ENCODE peak calls at places on chromosomes 16 and 17, in five cellular contexts. A is cardiac muscle cell; Q is lower lobe of right lung; L is CD14-positive monocyte; C is CD4-positive, alpha-beta T cell. V is an unnamed sample.
A peak's percentile ranks its signal among the peaks of the same experiment; 100 is the strongest.

GRCh38 chr17:19958023-19958422 is 19.6 kb downstream of the AKAP10 start:
- DNase-seq in C (no peak), A (no peak), L (no peak), Q (no peak), V (no peak)

GRCh38 chr17:83199500-83200201 is 120.2 kb downstream of the METRNL start:
- DNase-seq in C (no peak), L (peak; percentile 91), A (no peak), Q (peak; percentile 87), V (no peak)

GRCh38 chr17:62816282-62816839 is 8.2 kb upstream of the MARCHF10 start:
- DNase-seq in A (no peak), Q (no peak), L (no peak), C (no peak), V (no peak)

GRCh38 chr17:10614536-10615155 is 42.5 kb downstream of the MYH3 start:
- DNase-seq in Q (no peak), A (peak; percentile 77), L (no peak), C (no peak), V (peak; percentile 67)

GRCh38 chr16:80150978-80151705 is 389.7 kb upstream of the DYNLRB2 start:
- DNase-seq in Q (no peak), L (no peak), A (no peak), C (no peak), V (no peak)

GRCh38 chr17:30351730-30352129 is 17.9 kb upstream of the TMIGD1 start:
- DNase-seq in Q (no peak), L (no peak), A (no peak), C (no peak), V (no peak)

GRCh38 chr16:86388976-86389375 is 121.4 kb upstream of the FOXF1 start:
- DNase-seq in Q (no peak), C (no peak), L (no peak), A (no peak), V (no peak)

GRCh38 chr16:30805370-30806169 is 18.6 kb upstream of the ZNF629 start:
- DNase-seq in L (peak; percentile 66), Q (peak; percentile 93), C (peak; percentile 43), A (peak; percentile 92), V (peak; percentile 61)

GRCh38 chr16:67216612-67217490 is 10.1 kb upstream of the TMEM208 start:
- DNase-seq in A (no peak), Q (peak; percentile 67), L (no peak), C (no peak), V (no peak)

GRCh38 chr17:74190154-74190553 is 13.3 kb upstream of the RPL38 start:
- DNase-seq in Q (no peak), A (no peak), L (no peak), C (no peak), V (peak; percentile 62)

GRCh38 chr16:56611281-56611833 is 3.0 kb downstream of the MT2A start:
- DNase-seq in A (no peak), L (no peak), Q (no peak), C (no peak), V (no peak)

GRCh38 chr16:23229714-23230113 is 47.2 kb downstream of the SCNN1G start:
- DNase-seq in A (no peak), Q (no peak), L (no peak), C (no peak), V (no peak)

GRCh38 chr16:5422643-5423496 is 325.3 kb upstream of the EEF2KMT start:
- DNase-seq in L (no peak), A (no peak), C (no peak), Q (no peak), V (no peak)

GRCh38 chr17:64778102-64778366 is 115.9 kb upstream of the SMURF2 start:
- DNase-seq in A (no peak), C (no peak), Q (no peak), L (no peak), V (no peak)

GRCh38 chr16:70665113-70665694 is 18.8 kb downstream of the IL34 start:
- DNase-seq in C (no peak), A (no peak), L (no peak), Q (no peak), V (no peak)

GRCh38 chr16:79601978-79602609 is 1.6 kb upstream of the MAF start:
- DNase-seq in C (peak; percentile 82), L (peak; percentile 62), Q (peak; percentile 66), A (peak; percentile 88), V (peak; percentile 70)

GRCh38 chr17:29549169-29549935 is 17.5 kb downstream of the ABHD15 start:
- DNase-seq in L (no peak), Q (no peak), A (no peak), C (no peak), V (peak; percentile 73)

GRCh38 chr17:31495049-31495885 is 103.8 kb downstream of the RAB11FIP4 start:
- DNase-seq in Q (no peak), L (no peak), A (no peak), C (no peak), V (no peak)

GRCh38 chr17:55114283-55114682 is 145.7 kb downstream of the STXBP4 start:
- DNase-seq in C (no peak), A (no peak), L (no peak), Q (no peak), V (no peak)

GRCh38 chr17:41967141-41967920 is 736 bp downstream of the CNP start:
- DNase-seq in Q (peak; percentile 51), A (peak; percentile 28), L (no peak), C (peak; percentile 44), V (peak; percentile 59)

GRCh38 chr16:55552621-55553020 is 13.9 kb upstream of the CAPNS2 start:
- DNase-seq in A (no peak), L (no peak), C (no peak), Q (no peak), V (no peak)

GRCh38 chr17:80822700-80823410 is 168.8 kb upstream of the CHMP6 start:
- DNase-seq in A (no peak), L (no peak), C (no peak), Q (peak; percentile 37), V (no peak)

GRCh38 chr17:62681939-62682381 is 54.5 kb downstream of the MRC2 start:
- DNase-seq in C (no peak), L (no peak), A (no peak), Q (peak; percentile 34), V (no peak)

DNA sequence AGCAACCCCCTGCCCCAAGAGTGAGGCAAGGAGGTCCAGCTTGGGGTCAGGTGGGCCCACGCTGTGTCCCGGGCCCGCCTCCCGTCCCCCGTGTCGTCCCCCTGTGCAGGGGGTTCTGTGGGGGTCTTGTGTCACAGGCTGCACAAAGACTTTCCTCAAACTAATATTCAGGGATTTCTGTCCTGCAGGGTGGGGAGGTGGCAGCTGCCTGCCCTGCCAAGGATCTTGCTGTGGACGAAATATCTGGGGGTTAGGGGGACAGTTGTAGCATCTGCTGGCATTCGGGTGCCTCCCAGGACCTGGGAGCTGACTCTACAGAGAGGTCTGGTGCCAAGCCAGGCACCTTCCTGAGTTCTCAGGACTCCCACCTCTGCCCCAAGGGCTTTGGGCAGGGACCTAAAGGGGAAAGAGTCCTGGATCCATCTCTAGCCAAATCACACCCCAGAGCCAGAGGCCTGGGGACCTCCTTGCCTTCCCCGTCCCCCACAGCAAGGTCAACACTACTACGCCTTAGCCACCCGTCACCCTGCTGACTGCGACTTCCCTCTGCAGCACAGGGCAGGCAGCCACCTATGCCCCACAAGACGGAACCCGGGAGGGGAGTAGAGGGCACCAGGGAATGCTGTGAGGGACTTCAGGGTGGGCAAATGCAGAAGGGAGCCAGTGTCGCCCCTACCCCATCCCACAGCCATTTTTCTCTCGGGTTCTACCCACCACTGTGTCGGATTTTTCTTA is 59.3 kb downstream of the TMEM132E start:
- DNase-seq in L (no peak), Q (peak; percentile 34), A (no peak), C (no peak), V (no peak)
- TF ChIP-seq CTCF in L (peak; percentile 46), Q (no peak), A (no peak), C (no peak), V (peak; percentile 6)

GRCh38 chr16:65991149-65991701 is 375.3 kb upstream of the CDH5 start:
- DNase-seq in C (no peak), Q (no peak), A (peak; percentile 18), L (no peak), V (no peak)
- TF ChIP-seq CTCF in C (no peak), Q (no peak), A (no peak), L (no peak), V (no peak)

GRCh38 chr16:84184775-84185174 is 2.1 kb downstream of the TAF1C start:
- DNase-seq in L (no peak), A (no peak), Q (no peak), C (no peak), V (no peak)

GRCh38 chr16:84182680-84183571 is 3.9 kb downstream of the TAF1C start:
- DNase-seq in Q (no peak), A (no peak), L (no peak), C (no peak), V (no peak)

GRCh38 chr16:84183572-84183875 is 3.3 kb downstream of the TAF1C start:
- DNase-seq in L (no peak), Q (no peak), C (no peak), A (no peak), V (no peak)

GRCh38 chr16:84182104-84182503 is 4.8 kb downstream of the TAF1C start:
- DNase-seq in C (no peak), Q (no peak), A (no peak), L (no peak), V (no peak)

GRCh38 chr16:84183911-84184310 is 2.9 kb downstream of the TAF1C start:
- DNase-seq in C (no peak), A (no peak), Q (no peak), L (no peak), V (no peak)
- TF ChIP-seq CTCF in C (no peak), A (no peak), Q (peak; percentile 29), L (no peak), V (no peak)

GRCh38 chr16:361872-362701 is 8.3 kb downstream of the MRPL28 start:
- DNase-seq in Q (peak; percentile 86), C (peak; percentile 66), L (peak; percentile 79), A (peak; percentile 85), V (peak; percentile 96)
- TF ChIP-seq CTCF in Q (peak; percentile 84), C (peak; percentile 72), L (peak; percentile 82), A (peak; percentile 74), V (peak; percentile 96)

DNA sequence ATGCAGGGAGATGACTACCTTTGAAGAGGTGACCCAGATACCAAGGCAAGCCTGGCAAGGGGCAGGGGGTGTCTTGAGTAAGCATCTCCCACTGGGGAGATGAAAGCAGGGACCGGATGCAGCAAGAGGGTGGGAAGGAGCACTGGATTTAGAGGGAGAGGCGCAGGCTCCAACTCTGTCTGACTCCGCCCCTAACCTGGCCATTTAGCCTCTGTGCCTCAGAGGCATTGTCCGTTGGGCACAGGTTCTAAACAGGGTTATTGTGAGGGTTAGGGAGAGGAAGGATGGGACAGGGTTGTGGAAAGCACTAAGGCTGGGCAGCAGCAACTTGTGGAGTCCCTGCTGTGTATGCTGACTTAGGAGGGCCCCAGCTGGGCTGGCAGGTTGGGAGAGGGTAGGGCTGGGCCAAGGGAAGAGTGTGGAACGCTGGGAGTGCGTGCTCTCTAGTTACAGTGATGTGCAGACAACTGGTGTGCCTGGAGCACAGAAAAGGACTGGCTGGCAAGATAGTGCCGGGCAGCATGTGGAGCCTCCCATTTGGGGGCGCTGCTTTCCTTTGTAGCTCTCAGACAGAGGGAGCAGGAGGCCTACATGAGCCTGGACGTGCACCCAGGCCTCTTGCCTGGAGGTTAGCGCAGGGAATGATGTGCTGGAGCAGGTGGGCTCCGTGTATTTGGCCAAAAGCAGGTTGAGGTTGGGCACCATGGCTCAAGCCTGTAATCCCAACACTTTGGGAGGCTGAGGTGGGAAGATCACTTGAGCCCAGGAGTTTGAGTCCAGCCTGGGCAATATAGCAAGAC is 26.2 kb downstream of the TBX2 start:
- DNase-seq in C (no peak), A (no peak), L (no peak), Q (no peak), V (no peak)
- TF ChIP-seq CTCF in C (no peak), A (no peak), L (no peak), Q (no peak), V (no peak)

GRCh38 chr17:78769200-78769773 is 12.8 kb downstream of the CYTH1 start:
- DNase-seq in C (no peak), L (no peak), A (no peak), Q (no peak), V (no peak)
- TF ChIP-seq CTCF in C (peak; percentile 17), L (no peak), A (no peak), Q (no peak), V (peak; percentile 43)

GRCh38 chr16:68436581-68436980 is 11.7 kb downstream of the SMPD3 start:
- DNase-seq in L (no peak), Q (no peak), A (no peak), C (no peak), V (no peak)
- TF ChIP-seq CTCF in L (peak; percentile 49), Q (no peak), A (peak; percentile 29), C (no peak), V (peak; percentile 15)